ENCODE peak calls at places on chromosomes 5 and 9, in six cellular contexts. One of them, this sample, is unnamed.

GRCh38 chr5:154058055-154059038 is 19.6 kb downstream of the MFAP3 start:
- DNase-seq in fibroblast of lung: peak; percentile 12
- DNase-seq in IMR-90: peak; percentile 31
- DNase-seq in keratinocyte: no peak
- DNase-seq in sigmoid colon: no peak
- DNase-seq in CD8-positive, alpha-beta memory T cell: no peak
- DNase-seq in this sample: no peak

GRCh38 chr9:121300283-121301119 is 32.5 kb downstream of the GSN start:
- DNase-seq in fibroblast of lung: no peak
- DNase-seq in IMR-90: no peak
- DNase-seq in keratinocyte: no peak
- DNase-seq in sigmoid colon: peak; percentile 58
- DNase-seq in CD8-positive, alpha-beta memory T cell: no peak
- DNase-seq in this sample: no peak

GRCh38 chr9:137907776-137908175 is 30.2 kb downstream of the CACNA1B start:
- DNase-seq in fibroblast of lung: no peak
- DNase-seq in IMR-90: no peak
- DNase-seq in keratinocyte: no peak
- DNase-seq in sigmoid colon: no peak
- DNase-seq in CD8-positive, alpha-beta memory T cell: no peak
- DNase-seq in this sample: no peak

GRCh38 chr5:133564921-133565565 is 47.3 kb downstream of the FSTL4 start:
- DNase-seq in fibroblast of lung: no peak
- DNase-seq in IMR-90: no peak
- DNase-seq in keratinocyte: no peak
- DNase-seq in sigmoid colon: no peak
- DNase-seq in CD8-positive, alpha-beta memory T cell: no peak
- DNase-seq in this sample: no peak

GRCh38 chr9:129929467-129930125 is 94.3 kb downstream of the USP20 start:
- DNase-seq in fibroblast of lung: no peak
- DNase-seq in IMR-90: no peak
- DNase-seq in keratinocyte: no peak
- DNase-seq in sigmoid colon: no peak
- DNase-seq in CD8-positive, alpha-beta memory T cell: no peak
- DNase-seq in this sample: no peak

GRCh38 chr9:111287127-111287526 is 42.9 kb downstream of the OR2K2 start:
- DNase-seq in fibroblast of lung: peak; percentile 14
- DNase-seq in IMR-90: peak; percentile 82
- DNase-seq in keratinocyte: no peak
- DNase-seq in sigmoid colon: no peak
- DNase-seq in CD8-positive, alpha-beta memory T cell: no peak
- DNase-seq in this sample: no peak

GRCh38 chr5:19855453-19855852 is 132.5 kb downstream of the CDH18 start:
- DNase-seq in fibroblast of lung: no peak
- DNase-seq in IMR-90: no peak
- DNase-seq in keratinocyte: no peak
- DNase-seq in sigmoid colon: no peak
- DNase-seq in CD8-positive, alpha-beta memory T cell: no peak
- DNase-seq in this sample: no peak

GRCh38 chr9:130182090-130182909 is 10.1 kb downstream of the NCS1 start:
- DNase-seq in fibroblast of lung: no peak
- DNase-seq in IMR-90: no peak
- DNase-seq in keratinocyte: no peak
- DNase-seq in sigmoid colon: no peak
- DNase-seq in CD8-positive, alpha-beta memory T cell: no peak
- DNase-seq in this sample: no peak

DNA sequence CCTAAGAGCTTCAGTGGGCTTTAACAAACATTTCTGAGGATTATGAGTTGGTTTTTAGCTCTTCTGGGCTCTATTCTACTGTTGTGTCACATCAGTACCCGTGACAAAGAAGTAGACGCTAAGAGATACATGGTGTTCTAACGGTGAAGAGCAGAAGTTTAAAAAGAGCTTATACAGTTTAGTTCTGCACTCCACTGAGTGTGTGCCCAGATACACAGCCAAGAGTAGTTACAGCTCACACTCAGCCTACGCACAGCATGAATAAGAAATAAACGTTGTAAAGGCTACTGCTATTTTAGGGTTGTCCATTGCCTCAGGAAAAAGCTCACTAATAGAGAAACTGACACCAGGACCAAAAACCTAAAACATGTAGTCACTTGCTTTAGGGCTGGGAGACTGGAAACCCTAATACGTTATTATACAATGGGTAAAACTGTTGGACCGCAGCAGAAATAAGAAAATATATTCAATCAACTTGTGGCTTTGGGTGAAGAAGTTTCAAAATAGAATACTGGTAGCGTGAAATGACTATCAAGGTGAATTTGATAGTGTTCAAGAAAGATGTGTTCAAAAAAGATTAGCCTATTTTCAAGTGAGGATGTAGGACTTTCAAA is 34.7 kb downstream of the PSIP1 start:
- DNase-seq in fibroblast of lung: no peak
- DNase-seq in IMR-90: no peak
- DNase-seq in keratinocyte: no peak
- DNase-seq in sigmoid colon: no peak
- DNase-seq in CD8-positive, alpha-beta memory T cell: no peak
- DNase-seq in this sample: no peak
- H3K36me3 ChIP-seq in fibroblast of lung: no peaks in the 10 kb centered on the region
- H3K36me3 ChIP-seq in IMR-90: peaks cover 7% of the 10 kb centered on the region
- H3K36me3 ChIP-seq in keratinocyte: peaks cover 7% of the 10 kb centered on the region
- H3K36me3 ChIP-seq in sigmoid colon: peaks cover 11% of the 10 kb centered on the region
- H3K36me3 ChIP-seq in CD8-positive, alpha-beta memory T cell: peaks cover 40% of the 10 kb centered on the region
- H3K36me3 ChIP-seq in this sample: peaks cover 16% of the 10 kb centered on the region

DNA sequence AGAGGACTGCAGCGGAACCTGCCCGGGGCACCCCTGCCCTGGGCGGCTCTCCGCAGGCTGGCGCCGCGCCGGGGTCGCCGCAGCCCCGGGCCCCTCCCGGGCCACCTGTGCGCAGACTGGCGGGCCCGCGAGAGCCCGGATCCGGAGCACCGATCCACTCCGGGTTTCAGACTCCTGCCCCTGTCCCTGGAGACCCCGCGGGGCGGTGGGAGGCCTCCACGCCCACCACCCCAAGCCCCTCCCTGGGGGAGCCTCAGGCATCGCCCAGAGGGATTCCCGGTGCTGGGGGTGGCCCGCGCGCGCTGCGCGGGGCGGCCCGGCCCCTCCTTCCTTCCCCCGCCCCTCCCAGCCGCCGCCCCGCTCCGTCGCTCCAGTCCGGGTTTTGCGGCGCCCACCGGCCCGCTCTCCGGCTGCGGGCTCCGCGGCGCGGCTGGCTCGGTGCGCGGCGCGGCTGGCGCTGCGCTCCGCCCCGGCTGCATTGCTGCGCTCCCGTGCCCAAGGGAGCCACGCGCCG is at the start of gene UNC5A:
- DNase-seq in fibroblast of lung: peak; percentile 20
- DNase-seq in IMR-90: peak; percentile 17
- DNase-seq in keratinocyte: no peak
- DNase-seq in sigmoid colon: no peak
- DNase-seq in CD8-positive, alpha-beta memory T cell: peak; percentile 45
- DNase-seq in this sample: no peak
- H3K4me3 ChIP-seq in fibroblast of lung: peak within 1 kb of the TSS; percentile 25
- H3K4me3 ChIP-seq in IMR-90: no peak within 1 kb of the TSS
- H3K4me3 ChIP-seq in keratinocyte: peak within 1 kb of the TSS; percentile 24
- H3K4me3 ChIP-seq in sigmoid colon: peak within 1 kb of the TSS; percentile 39
- H3K4me3 ChIP-seq in CD8-positive, alpha-beta memory T cell: no peak within 1 kb of the TSS
- H3K4me3 ChIP-seq in this sample: no peak within 1 kb of the TSS

GRCh38 chr5:16017720-16018119 is 161.9 kb downstream of the MARCHF11 start:
- DNase-seq in fibroblast of lung: no peak
- DNase-seq in IMR-90: no peak
- DNase-seq in keratinocyte: no peak
- DNase-seq in sigmoid colon: no peak
- DNase-seq in CD8-positive, alpha-beta memory T cell: no peak
- DNase-seq in this sample: no peak

GRCh38 chr5:16018970-16019369 is 160.6 kb downstream of the MARCHF11 start:
- DNase-seq in fibroblast of lung: no peak
- DNase-seq in IMR-90: no peak
- DNase-seq in keratinocyte: no peak
- DNase-seq in sigmoid colon: no peak
- DNase-seq in CD8-positive, alpha-beta memory T cell: no peak
- DNase-seq in this sample: no peak

GRCh38 chr5:16007750-16008415 is 171.7 kb downstream of the MARCHF11 start:
- DNase-seq in fibroblast of lung: no peak
- DNase-seq in IMR-90: no peak
- DNase-seq in keratinocyte: no peak
- DNase-seq in sigmoid colon: no peak
- DNase-seq in CD8-positive, alpha-beta memory T cell: no peak
- DNase-seq in this sample: no peak

GRCh38 chr5:16013334-16014065 is 166.1 kb downstream of the MARCHF11 start:
- DNase-seq in fibroblast of lung: no peak
- DNase-seq in IMR-90: no peak
- DNase-seq in keratinocyte: no peak
- DNase-seq in sigmoid colon: no peak
- DNase-seq in CD8-positive, alpha-beta memory T cell: no peak
- DNase-seq in this sample: no peak
- H3K9me3 ChIP-seq in fibroblast of lung: no peaks in the 10 kb centered on the region
- H3K9me3 ChIP-seq in IMR-90: no peaks in the 10 kb centered on the region
- H3K9me3 ChIP-seq in keratinocyte: peaks cover 2% of the 10 kb centered on the region
- H3K9me3 ChIP-seq in sigmoid colon: no peaks in the 10 kb centered on the region
- H3K9me3 ChIP-seq in CD8-positive, alpha-beta memory T cell: peaks cover 4% of the 10 kb centered on the region
- H3K9me3 ChIP-seq in this sample: peaks cover 16% of the 10 kb centered on the region

GRCh38 chr9:72355153-72355552 is 9.9 kb downstream of the ZFAND5 start:
- DNase-seq in fibroblast of lung: no peak
- DNase-seq in IMR-90: no peak
- DNase-seq in keratinocyte: no peak
- DNase-seq in sigmoid colon: no peak
- DNase-seq in CD8-positive, alpha-beta memory T cell: no peak
- DNase-seq in this sample: no peak
- H3K36me3 ChIP-seq in fibroblast of lung: peaks cover 9% of the 10 kb centered on the region
- H3K36me3 ChIP-seq in IMR-90: peaks cover 39% of the 10 kb centered on the region
- H3K36me3 ChIP-seq in keratinocyte: peaks cover 22% of the 10 kb centered on the region
- H3K36me3 ChIP-seq in sigmoid colon: peaks cover 36% of the 10 kb centered on the region
- H3K36me3 ChIP-seq in CD8-positive, alpha-beta memory T cell: peaks cover 38% of the 10 kb centered on the region
- H3K36me3 ChIP-seq in this sample: peaks cover 82% of the 10 kb centered on the region

GRCh38 chr5:139904566-139905400 is 109.2 kb downstream of the PSD2 start:
- DNase-seq in fibroblast of lung: no peak
- DNase-seq in IMR-90: no peak
- DNase-seq in keratinocyte: no peak
- DNase-seq in sigmoid colon: peak; percentile 61
- DNase-seq in CD8-positive, alpha-beta memory T cell: no peak
- DNase-seq in this sample: peak; percentile 64
- H3K4me3 ChIP-seq in fibroblast of lung: peak overlapping the region; percentile 37
- H3K4me3 ChIP-seq in IMR-90: no peak overlapping the region
- H3K4me3 ChIP-seq in keratinocyte: peak overlapping the region; percentile 29
- H3K4me3 ChIP-seq in sigmoid colon: peak overlapping the region; percentile 59
- H3K4me3 ChIP-seq in CD8-positive, alpha-beta memory T cell: no peak overlapping the region
- H3K4me3 ChIP-seq in this sample: peak overlapping the region; percentile 58

GRCh38 chr5:1449081-1449630 is 3.9 kb upstream of the SLC6A3 start:
- DNase-seq in fibroblast of lung: no peak
- DNase-seq in IMR-90: no peak
- DNase-seq in keratinocyte: no peak
- DNase-seq in sigmoid colon: peak; percentile 30
- DNase-seq in CD8-positive, alpha-beta memory T cell: no peak
- DNase-seq in this sample: peak; percentile 15

GRCh38 chr5:1448511-1449011 is 3.3 kb upstream of the SLC6A3 start:
- DNase-seq in fibroblast of lung: no peak
- DNase-seq in IMR-90: no peak
- DNase-seq in keratinocyte: no peak
- DNase-seq in sigmoid colon: no peak
- DNase-seq in CD8-positive, alpha-beta memory T cell: no peak
- DNase-seq in this sample: peak; percentile 43

GRCh38 chr5:1447772-1448361 is 2.6 kb upstream of the SLC6A3 start:
- DNase-seq in fibroblast of lung: no peak
- DNase-seq in IMR-90: no peak
- DNase-seq in keratinocyte: no peak
- DNase-seq in sigmoid colon: no peak
- DNase-seq in CD8-positive, alpha-beta memory T cell: peak; percentile 6
- DNase-seq in this sample: peak; percentile 39

DNA sequence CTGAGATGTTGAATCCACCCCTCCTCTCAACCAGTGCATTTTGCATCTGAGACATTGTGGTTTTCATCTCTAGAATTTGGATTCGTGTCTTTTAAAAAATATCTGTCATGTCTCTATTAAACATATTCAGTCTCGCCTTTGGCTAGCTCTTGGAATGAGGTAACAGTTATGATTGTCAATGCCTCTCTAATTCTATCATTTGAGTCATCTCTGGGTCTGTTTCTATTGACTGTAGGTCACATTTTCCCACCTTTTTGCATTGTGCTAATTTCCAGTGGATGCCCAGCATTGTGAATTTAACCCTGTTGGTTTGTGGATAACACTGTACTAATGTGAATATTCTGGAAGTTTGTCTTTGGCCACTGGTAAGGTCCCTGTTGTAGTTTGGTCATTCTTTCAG is 8.4 kb upstream of the SLC6A3 start:
- DNase-seq in fibroblast of lung: no peak
- DNase-seq in IMR-90: no peak
- DNase-seq in keratinocyte: no peak
- DNase-seq in sigmoid colon: no peak
- DNase-seq in CD8-positive, alpha-beta memory T cell: no peak
- DNase-seq in this sample: no peak
- H3K9me3 ChIP-seq in fibroblast of lung: no peaks in the 10 kb centered on the region
- H3K9me3 ChIP-seq in IMR-90: peaks cover 29% of the 10 kb centered on the region
- H3K9me3 ChIP-seq in keratinocyte: peaks cover 6% of the 10 kb centered on the region
- H3K9me3 ChIP-seq in sigmoid colon: peaks cover 3% of the 10 kb centered on the region
- H3K9me3 ChIP-seq in CD8-positive, alpha-beta memory T cell: peaks cover 4% of the 10 kb centered on the region
- H3K9me3 ChIP-seq in this sample: peaks cover 36% of the 10 kb centered on the region

GRCh38 chr5:14492341-14492964 is 89.1 kb upstream of the OTULINL start:
- DNase-seq in fibroblast of lung: no peak
- DNase-seq in IMR-90: no peak
- DNase-seq in keratinocyte: no peak
- DNase-seq in sigmoid colon: no peak
- DNase-seq in CD8-positive, alpha-beta memory T cell: no peak
- DNase-seq in this sample: no peak
- H3K36me3 ChIP-seq in fibroblast of lung: peaks cover 38% of the 10 kb centered on the region
- H3K36me3 ChIP-seq in IMR-90: peaks cover 83% of the 10 kb centered on the region
- H3K36me3 ChIP-seq in keratinocyte: peaks cover 24% of the 10 kb centered on the region
- H3K36me3 ChIP-seq in sigmoid colon: peaks cover 48% of the 10 kb centered on the region
- H3K36me3 ChIP-seq in CD8-positive, alpha-beta memory T cell: no peaks in the 10 kb centered on the region
- H3K36me3 ChIP-seq in this sample: peaks cover 100% of the 10 kb centered on the region

DNA sequence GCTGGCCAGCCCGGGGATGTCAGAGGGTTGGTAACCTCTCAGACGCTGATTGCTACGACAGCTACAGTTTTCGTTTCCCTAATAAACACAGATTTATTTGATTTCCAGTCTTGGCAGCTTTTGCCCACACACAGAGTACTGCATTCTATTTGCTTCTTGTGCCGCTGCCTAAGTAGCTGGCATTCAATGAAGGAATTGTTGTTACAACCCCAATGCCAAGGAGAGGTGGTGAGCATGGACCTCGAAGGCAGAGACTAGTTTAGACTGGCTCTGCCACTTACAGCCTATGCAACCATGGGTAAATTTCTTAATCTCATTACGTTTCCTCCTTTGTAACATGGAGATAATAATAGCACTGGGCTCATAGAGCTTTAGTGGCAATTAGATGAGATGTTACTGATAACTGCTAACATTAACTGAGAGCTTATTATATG is 247.1 kb upstream of the PANK3 start:
- DNase-seq in fibroblast of lung: no peak
- DNase-seq in IMR-90: no peak
- DNase-seq in keratinocyte: no peak
- DNase-seq in sigmoid colon: no peak
- DNase-seq in CD8-positive, alpha-beta memory T cell: no peak
- DNase-seq in this sample: no peak
- H3K4me3 ChIP-seq in fibroblast of lung: no peak overlapping the region
- H3K4me3 ChIP-seq in IMR-90: no peak overlapping the region
- H3K4me3 ChIP-seq in keratinocyte: no peak overlapping the region
- H3K4me3 ChIP-seq in sigmoid colon: no peak overlapping the region
- H3K4me3 ChIP-seq in CD8-positive, alpha-beta memory T cell: no peak overlapping the region
- H3K4me3 ChIP-seq in this sample: no peak overlapping the region

GRCh38 chr5:35842856-35843255 is 13.8 kb upstream of the IL7R start:
- DNase-seq in fibroblast of lung: no peak
- DNase-seq in IMR-90: no peak
- DNase-seq in keratinocyte: no peak
- DNase-seq in sigmoid colon: no peak
- DNase-seq in CD8-positive, alpha-beta memory T cell: no peak
- DNase-seq in this sample: no peak
- H3K9me3 ChIP-seq in fibroblast of lung: no peaks in the 10 kb centered on the region
- H3K9me3 ChIP-seq in IMR-90: peaks cover 5% of the 10 kb centered on the region
- H3K9me3 ChIP-seq in keratinocyte: peaks cover 2% of the 10 kb centered on the region
- H3K9me3 ChIP-seq in sigmoid colon: no peaks in the 10 kb centered on the region
- H3K9me3 ChIP-seq in CD8-positive, alpha-beta memory T cell: peaks cover 17% of the 10 kb centered on the region
- H3K9me3 ChIP-seq in this sample: no peaks in the 10 kb centered on the region

This sample was measured in tibial artery.